ENCODE peak calls at places on chromosomes 6 and 20, in six cellular contexts. One of them, this sample, is unnamed.

GRCh38 chr6:43773981-43774775 is 4.2 kb downstream of the VEGFA start:
- DNase-seq in ascending aorta: no peak
- DNase-seq in H9: no peak
- DNase-seq in CD8-positive, alpha-beta T cell: no peak
- DNase-seq in mesendoderm: no peak
- DNase-seq in tibial artery: no peak
- DNase-seq in this sample: no peak

GRCh38 chr6:165895421-165896165 is 232.6 kb upstream of the PDE10A start:
- DNase-seq in mesendoderm: peak
- DNase-seq in ascending aorta: no peak
- DNase-seq in H9: no peak
- DNase-seq in CD8-positive, alpha-beta T cell: no peak
- DNase-seq in tibial artery: no peak
- DNase-seq in this sample: no peak

GRCh38 chr20:62641749-62642665 is at the start of gene SLCO4A1:
- DNase-seq in mesendoderm: peak
- DNase-seq in H9: peak
- DNase-seq in ascending aorta: no peak
- DNase-seq in CD8-positive, alpha-beta T cell: peak
- DNase-seq in tibial artery: peak
- DNase-seq in this sample: peak

GRCh38 chr20:10984899-10985298 is 311.1 kb upstream of the JAG1 start:
- DNase-seq in H9: no peak
- DNase-seq in tibial artery: no peak
- DNase-seq in mesendoderm: no peak
- DNase-seq in CD8-positive, alpha-beta T cell: no peak
- DNase-seq in ascending aorta: no peak
- DNase-seq in this sample: no peak

GRCh38 chr20:49894073-49894470 is 21.3 kb downstream of the SPATA2 start:
- DNase-seq in ascending aorta: no peak
- DNase-seq in mesendoderm: no peak
- DNase-seq in CD8-positive, alpha-beta T cell: no peak
- DNase-seq in H9: no peak
- DNase-seq in tibial artery: peak
- DNase-seq in this sample: no peak

GRCh38 chr6:135871296-135871695 is 19.8 kb downstream of the PDE7B start:
- DNase-seq in H9: no peak
- DNase-seq in CD8-positive, alpha-beta T cell: no peak
- DNase-seq in tibial artery: no peak
- DNase-seq in ascending aorta: no peak
- DNase-seq in mesendoderm: no peak
- DNase-seq in this sample: no peak

GRCh38 chr20:50226093-50226974 is 35.7 kb downstream of the CEBPB start:
- DNase-seq in ascending aorta: peak
- DNase-seq in H9: no peak
- DNase-seq in mesendoderm: no peak
- DNase-seq in CD8-positive, alpha-beta T cell: no peak
- DNase-seq in tibial artery: peak
- DNase-seq in this sample: peak

GRCh38 chr20:35870541-35871307 is 83.6 kb downstream of the SCAND1 start:
- DNase-seq in mesendoderm: no peak
- DNase-seq in H9: no peak
- DNase-seq in CD8-positive, alpha-beta T cell: no peak
- DNase-seq in tibial artery: no peak
- DNase-seq in ascending aorta: no peak
- DNase-seq in this sample: no peak

GRCh38 chr20:5714261-5715041 is 35.8 kb upstream of the SHLD1 start:
- DNase-seq in CD8-positive, alpha-beta T cell: peak
- DNase-seq in H9: peak
- DNase-seq in tibial artery: no peak
- DNase-seq in mesendoderm: peak
- DNase-seq in ascending aorta: no peak
- DNase-seq in this sample: no peak

GRCh38 chr20:47231382-47232042 is 125.0 kb downstream of the ZMYND8 start:
- DNase-seq in H9: no peak
- DNase-seq in tibial artery: no peak
- DNase-seq in CD8-positive, alpha-beta T cell: no peak
- DNase-seq in ascending aorta: no peak
- DNase-seq in mesendoderm: no peak
- DNase-seq in this sample: no peak

GRCh38 chr6:152244998-152245630 is 392.0 kb downstream of the SYNE1 start:
- DNase-seq in mesendoderm: peak
- DNase-seq in H9: no peak
- DNase-seq in tibial artery: no peak
- DNase-seq in ascending aorta: no peak
- DNase-seq in CD8-positive, alpha-beta T cell: no peak
- DNase-seq in this sample: no peak

GRCh38 chr20:63547484-63548480 is at the start of gene SRMS:
- DNase-seq in CD8-positive, alpha-beta T cell: no peak
- DNase-seq in ascending aorta: no peak
- DNase-seq in mesendoderm: peak
- DNase-seq in H9: peak
- DNase-seq in tibial artery: no peak
- DNase-seq in this sample: no peak

GRCh38 chr6:144581807-144582537 is 296.8 kb downstream of the UTRN start:
- DNase-seq in mesendoderm: peak
- DNase-seq in ascending aorta: no peak
- DNase-seq in tibial artery: no peak
- DNase-seq in CD8-positive, alpha-beta T cell: no peak
- DNase-seq in H9: peak
- DNase-seq in this sample: no peak

GRCh38 chr6:17280138-17280537 is 1.0 kb upstream of the RBM24 start:
- DNase-seq in mesendoderm: peak
- DNase-seq in ascending aorta: no peak
- DNase-seq in H9: no peak
- DNase-seq in CD8-positive, alpha-beta T cell: no peak
- DNase-seq in tibial artery: no peak
- DNase-seq in this sample: no peak

GRCh38 chr6:143058987-143059386 is 1.7 kb upstream of the AIG1 start:
- DNase-seq in tibial artery: no peak
- DNase-seq in mesendoderm: no peak
- DNase-seq in ascending aorta: no peak
- DNase-seq in CD8-positive, alpha-beta T cell: no peak
- DNase-seq in H9: no peak
- DNase-seq in this sample: no peak

GRCh38 chr6:73803562-73804221 is 107.7 kb downstream of the CD109 start:
- DNase-seq in ascending aorta: no peak
- DNase-seq in CD8-positive, alpha-beta T cell: no peak
- DNase-seq in tibial artery: no peak
- DNase-seq in H9: peak
- DNase-seq in mesendoderm: peak
- DNase-seq in this sample: no peak

GRCh38 chr20:62938105-62938888 is at the start of gene GID8:
- DNase-seq in CD8-positive, alpha-beta T cell: no peak
- DNase-seq in H9: no peak
- DNase-seq in mesendoderm: no peak
- DNase-seq in ascending aorta: no peak
- DNase-seq in tibial artery: peak
- DNase-seq in this sample: no peak

GRCh38 chr20:13222319-13222716 is 1.2 kb downstream of the ISM1 start:
- DNase-seq in mesendoderm: peak
- DNase-seq in CD8-positive, alpha-beta T cell: no peak
- DNase-seq in ascending aorta: no peak
- DNase-seq in H9: no peak
- DNase-seq in tibial artery: no peak
- DNase-seq in this sample: no peak
- H3K27ac ChIP-seq in mesendoderm: no peak
- H3K27ac ChIP-seq in CD8-positive, alpha-beta T cell: no peak
- H3K27ac ChIP-seq in ascending aorta: no peak
- H3K27ac ChIP-seq in H9: no peak
- H3K27ac ChIP-seq in tibial artery: no peak
- H3K27ac ChIP-seq in this sample: peak

GRCh38 chr20:1539816-1540215 is 17.7 kb downstream of the SIRPD start:
- DNase-seq in mesendoderm: no peak
- DNase-seq in ascending aorta: no peak
- DNase-seq in tibial artery: no peak
- DNase-seq in CD8-positive, alpha-beta T cell: no peak
- DNase-seq in H9: no peak
- DNase-seq in this sample: no peak

GRCh38 chr20:1538655-1539054 is 18.9 kb downstream of the SIRPD start:
- DNase-seq in mesendoderm: no peak
- DNase-seq in ascending aorta: no peak
- DNase-seq in CD8-positive, alpha-beta T cell: no peak
- DNase-seq in tibial artery: no peak
- DNase-seq in H9: no peak
- DNase-seq in this sample: no peak

GRCh38 chr20:1535420-1536175 is 21.9 kb downstream of the SIRPD start:
- DNase-seq in tibial artery: no peak
- DNase-seq in ascending aorta: no peak
- DNase-seq in mesendoderm: no peak
- DNase-seq in CD8-positive, alpha-beta T cell: no peak
- DNase-seq in H9: no peak
- DNase-seq in this sample: no peak

GRCh38 chr20:1537731-1538058 is 19.8 kb downstream of the SIRPD start:
- DNase-seq in CD8-positive, alpha-beta T cell: no peak
- DNase-seq in ascending aorta: peak
- DNase-seq in mesendoderm: no peak
- DNase-seq in H9: no peak
- DNase-seq in tibial artery: peak
- DNase-seq in this sample: peak

DNA sequence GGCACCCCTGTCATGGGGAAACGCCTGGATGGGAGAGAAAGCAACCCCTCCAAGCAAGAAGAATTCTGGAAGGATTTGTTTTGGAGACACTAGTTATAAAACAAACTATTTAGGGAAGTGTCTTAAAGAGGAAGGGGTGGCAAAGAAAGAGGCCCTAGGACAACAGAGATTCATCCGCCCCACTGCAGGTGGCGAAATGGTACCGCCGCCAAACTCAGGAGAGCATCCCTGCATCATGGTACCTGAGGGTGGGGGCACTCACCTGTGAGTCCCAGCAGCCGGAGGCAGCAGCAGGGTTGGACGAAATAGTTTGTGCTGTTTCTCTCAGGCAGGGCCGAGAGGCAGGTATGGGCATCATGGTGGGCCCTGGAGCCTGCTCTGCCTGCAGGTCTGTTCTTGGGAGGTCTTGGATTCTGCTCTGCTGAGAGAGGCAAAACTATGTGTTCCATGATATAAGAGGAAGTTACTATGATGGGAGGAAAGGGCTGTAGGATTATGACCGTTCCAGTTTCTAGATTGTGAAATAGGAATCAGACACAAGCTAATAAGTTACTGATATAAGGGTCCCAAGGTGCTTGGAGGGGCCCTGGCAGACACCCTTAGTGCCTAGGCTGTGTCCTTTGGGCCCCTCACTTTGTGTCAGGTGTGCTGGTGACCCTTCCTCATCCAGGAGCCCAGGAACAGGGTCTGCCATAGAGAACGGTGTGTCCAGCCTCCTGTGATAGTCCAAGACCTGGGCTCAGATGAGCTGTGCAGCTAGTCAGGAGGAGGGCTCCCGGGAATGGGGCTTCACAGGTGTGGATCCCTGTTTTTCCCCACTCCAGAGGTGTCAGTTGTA is 20.4 kb downstream of the SIRPD start:
- DNase-seq in mesendoderm: no peak
- DNase-seq in H9: no peak
- DNase-seq in tibial artery: no peak
- DNase-seq in ascending aorta: no peak
- DNase-seq in CD8-positive, alpha-beta T cell: no peak
- DNase-seq in this sample: no peak
- H3K27ac ChIP-seq in mesendoderm: no peak
- H3K27ac ChIP-seq in H9: no peak
- H3K27ac ChIP-seq in tibial artery: no peak
- H3K27ac ChIP-seq in ascending aorta: peak
- H3K27ac ChIP-seq in CD8-positive, alpha-beta T cell: no peak
- H3K27ac ChIP-seq in this sample: no peak

GRCh38 chr6:57252975-57253374 is 30.9 kb upstream of the RAB23 start:
- DNase-seq in CD8-positive, alpha-beta T cell: no peak
- DNase-seq in H9: no peak
- DNase-seq in mesendoderm: no peak
- DNase-seq in ascending aorta: no peak
- DNase-seq in tibial artery: no peak
- DNase-seq in this sample: no peak

GRCh38 chr6:57250348-57250747 is 28.2 kb upstream of the RAB23 start:
- DNase-seq in CD8-positive, alpha-beta T cell: no peak
- DNase-seq in H9: no peak
- DNase-seq in mesendoderm: no peak
- DNase-seq in ascending aorta: no peak
- DNase-seq in tibial artery: no peak
- DNase-seq in this sample: no peak

GRCh38 chr6:57255451-57256181 is 33.5 kb upstream of the RAB23 start:
- DNase-seq in mesendoderm: no peak
- DNase-seq in tibial artery: no peak
- DNase-seq in CD8-positive, alpha-beta T cell: no peak
- DNase-seq in ascending aorta: no peak
- DNase-seq in H9: no peak
- DNase-seq in this sample: no peak

GRCh38 chr6:57254055-57254717 is 32.1 kb upstream of the RAB23 start:
- DNase-seq in ascending aorta: no peak
- DNase-seq in mesendoderm: peak
- DNase-seq in CD8-positive, alpha-beta T cell: no peak
- DNase-seq in H9: no peak
- DNase-seq in tibial artery: no peak
- DNase-seq in this sample: no peak

GRCh38 chr6:57252137-57252536 is 30.0 kb upstream of the RAB23 start:
- DNase-seq in ascending aorta: no peak
- DNase-seq in H9: no peak
- DNase-seq in CD8-positive, alpha-beta T cell: no peak
- DNase-seq in mesendoderm: no peak
- DNase-seq in tibial artery: no peak
- DNase-seq in this sample: no peak
- H3K27ac ChIP-seq in ascending aorta: peak
- H3K27ac ChIP-seq in H9: no peak
- H3K27ac ChIP-seq in CD8-positive, alpha-beta T cell: no peak
- H3K27ac ChIP-seq in mesendoderm: no peak
- H3K27ac ChIP-seq in tibial artery: peak
- H3K27ac ChIP-seq in this sample: peak

GRCh38 chr6:125869427-125869826 is 78.7 kb downstream of the NCOA7 start:
- DNase-seq in mesendoderm: no peak
- DNase-seq in CD8-positive, alpha-beta T cell: no peak
- DNase-seq in ascending aorta: no peak
- DNase-seq in H9: no peak
- DNase-seq in tibial artery: no peak
- DNase-seq in this sample: no peak

GRCh38 chr6:125867483-125867935 is 76.7 kb downstream of the NCOA7 start:
- DNase-seq in tibial artery: no peak
- DNase-seq in H9: peak
- DNase-seq in CD8-positive, alpha-beta T cell: no peak
- DNase-seq in ascending aorta: no peak
- DNase-seq in mesendoderm: peak
- DNase-seq in this sample: no peak

GRCh38 chr6:125868996-125869395 is 78.2 kb downstream of the NCOA7 start:
- DNase-seq in tibial artery: no peak
- DNase-seq in CD8-positive, alpha-beta T cell: no peak
- DNase-seq in ascending aorta: no peak
- DNase-seq in mesendoderm: no peak
- DNase-seq in H9: no peak
- DNase-seq in this sample: peak

GRCh38 chr6:125866433-125866832 is 75.7 kb downstream of the NCOA7 start:
- DNase-seq in ascending aorta: no peak
- DNase-seq in CD8-positive, alpha-beta T cell: no peak
- DNase-seq in tibial artery: no peak
- DNase-seq in H9: no peak
- DNase-seq in mesendoderm: no peak
- DNase-seq in this sample: no peak

DNA sequence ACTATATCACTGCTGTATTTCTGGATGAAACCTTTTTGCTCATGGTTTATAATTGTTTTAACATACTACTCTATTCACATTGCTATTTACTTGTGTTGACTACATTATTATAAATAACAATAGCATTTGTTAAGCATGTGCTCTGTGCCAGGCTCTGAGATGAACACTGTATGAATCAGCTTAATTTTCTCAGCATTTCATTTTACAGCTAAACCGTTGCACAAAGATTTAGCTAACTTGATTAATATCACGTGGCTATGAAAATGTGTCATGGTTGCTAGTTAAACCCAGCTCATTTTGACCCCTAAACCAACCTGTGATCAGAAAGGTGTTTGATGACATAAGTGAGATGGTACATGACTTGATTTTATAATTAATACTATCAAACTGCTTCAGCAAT is 77.5 kb downstream of the NCOA7 start:
- DNase-seq in tibial artery: no peak
- DNase-seq in ascending aorta: no peak
- DNase-seq in H9: no peak
- DNase-seq in mesendoderm: no peak
- DNase-seq in CD8-positive, alpha-beta T cell: no peak
- DNase-seq in this sample: no peak
- H3K27ac ChIP-seq in tibial artery: no peak
- H3K27ac ChIP-seq in ascending aorta: no peak
- H3K27ac ChIP-seq in H9: no peak
- H3K27ac ChIP-seq in mesendoderm: no peak
- H3K27ac ChIP-seq in CD8-positive, alpha-beta T cell: no peak
- H3K27ac ChIP-seq in this sample: no peak